ENCODE peak calls at places on chromosomes 7 and 10, in eight cellular contexts. A, R, D, L, Q, O, I and X are unnamed samples.

GRCh38 chr10:115945696-115946445 is 327.1 kb downstream of the GFRA1 start:
- DNase-seq in L (no peak), R (no peak), I (no peak), O (no peak), A (no peak), Q (no peak), D (no peak), X (no peak)

GRCh38 chr10:92131271-92131820 is 159.5 kb downstream of the CPEB3 start:
- DNase-seq in A (no peak), R (no peak), O (no peak), L (no peak), I (no peak), D (no peak), Q (no peak), X (no peak)

GRCh38 chr7:35831208-35831607 is 30.4 kb downstream of the SEPTIN7 start:
- DNase-seq in I (no peak), O (no peak), A (peak; percentile 9), D (no peak), Q (no peak), R (no peak), L (no peak), X (no peak)

GRCh38 chr10:74932648-74933047 is 106.2 kb downstream of the KAT6B start:
- DNase-seq in R (no peak), O (no peak), L (peak; percentile 70), D (peak; percentile 64), A (no peak), I (no peak), Q (peak; percentile 80), X (peak; percentile 77)

GRCh38 chr10:104331208-104331838 is 6.9 kb downstream of the ITPRIP start:
- DNase-seq in O (no peak), D (no peak), L (peak; percentile 64), A (peak; percentile 34), R (no peak), Q (peak; percentile 76), I (peak; percentile 67), X (no peak)

GRCh38 chr10:124648131-124648475 is 96.1 kb downstream of the FAM53B start:
- DNase-seq in Q (no peak), D (no peak), A (no peak), O (no peak), R (no peak), I (no peak), L (no peak), X (no peak)

GRCh38 chr7:2260820-2261219 is 18.8 kb downstream of the NUDT1 start:
- DNase-seq in I (peak; percentile 88), D (no peak), O (no peak), A (no peak), L (no peak), R (no peak), Q (peak; percentile 28), X (no peak)

GRCh38 chr7:92586403-92586802 is 3.8 kb downstream of the FAM133B start:
- DNase-seq in I (no peak), D (no peak), L (no peak), O (no peak), Q (no peak), A (no peak), R (no peak), X (no peak)

GRCh38 chr7:117750612-117751563 is 122.4 kb downstream of the CTTNBP2 start:
- DNase-seq in I (no peak), Q (no peak), L (no peak), D (no peak), O (no peak), A (peak; percentile 58), R (no peak), X (no peak)

GRCh38 chr7:99123571-99124033 is 20.3 kb downstream of the SMURF1 start:
- DNase-seq in A (no peak), I (peak; percentile 40), D (peak; percentile 27), R (no peak), Q (no peak), O (no peak), L (no peak), X (no peak)

GRCh38 chr10:68560916-68561691 is 967 bp downstream of the TET1 start:
- DNase-seq in A (peak; percentile 69), D (peak; percentile 24), R (no peak), L (peak; percentile 6), I (no peak), Q (peak; percentile 32), O (no peak), X (peak; percentile 16)

GRCh38 chr7:28840515-28841125 is 117.5 kb downstream of the TRIL start:
- DNase-seq in A (no peak), R (no peak), D (no peak), I (no peak), Q (no peak), O (no peak), L (no peak), X (no peak)

GRCh38 chr10:32139223-32140073 is 83.2 kb upstream of the KIF5B start:
- DNase-seq in R (peak; percentile 27), A (peak; percentile 57), Q (peak; percentile 88), L (peak; percentile 86), D (peak; percentile 85), O (peak; percentile 89), I (peak; percentile 94), X (peak; percentile 95)

GRCh38 chr7:134907000-134907399 is 79.3 kb upstream of the AGBL3 start:
- DNase-seq in A (no peak), L (no peak), O (no peak), Q (no peak), I (no peak), D (no peak), R (no peak), X (no peak)

GRCh38 chr10:76336213-76336963 is 905.0 kb downstream of the LRMDA start:
- DNase-seq in Q (peak; percentile 30), D (no peak), I (no peak), R (no peak), A (no peak), O (peak; percentile 62), L (peak; percentile 70), X (no peak)

GRCh38 chr7:94049615-94050014 is 45.5 kb upstream of the BET1 start:
- DNase-seq in L (no peak), I (no peak), R (no peak), D (no peak), Q (no peak), O (no peak), A (no peak), X (no peak)

GRCh38 chr10:73762915-73763314 is 18.7 kb downstream of the SEC24C start:
- DNase-seq in D (no peak), Q (no peak), I (peak; percentile 80), A (no peak), O (no peak), L (no peak), R (no peak), X (no peak)

GRCh38 chr10:37314350-37314749 is 189.0 kb downstream of the ANKRD30A start:
- DNase-seq in A (no peak), L (no peak), Q (no peak), O (no peak), R (no peak), I (peak; percentile 27), D (no peak), X (no peak)

GRCh38 chr10:120552262-120552661 is 95.2 kb downstream of the PLPP4 start:
- DNase-seq in Q (no peak), A (no peak), O (no peak), R (no peak), I (no peak), D (no peak), L (no peak), X (no peak)

GRCh38 chr10:69022611-69023010 is 34.0 kb downstream of the KIFBP start:
- DNase-seq in I (no peak), A (no peak), D (no peak), R (no peak), L (no peak), O (no peak), Q (no peak), X (no peak)

GRCh38 chr10:102342462-102342861 is 53.0 kb upstream of the NFKB2 start:
- DNase-seq in R (no peak), A (peak; percentile 79), D (no peak), Q (no peak), I (peak; percentile 49), O (no peak), L (no peak), X (no peak)

DNA sequence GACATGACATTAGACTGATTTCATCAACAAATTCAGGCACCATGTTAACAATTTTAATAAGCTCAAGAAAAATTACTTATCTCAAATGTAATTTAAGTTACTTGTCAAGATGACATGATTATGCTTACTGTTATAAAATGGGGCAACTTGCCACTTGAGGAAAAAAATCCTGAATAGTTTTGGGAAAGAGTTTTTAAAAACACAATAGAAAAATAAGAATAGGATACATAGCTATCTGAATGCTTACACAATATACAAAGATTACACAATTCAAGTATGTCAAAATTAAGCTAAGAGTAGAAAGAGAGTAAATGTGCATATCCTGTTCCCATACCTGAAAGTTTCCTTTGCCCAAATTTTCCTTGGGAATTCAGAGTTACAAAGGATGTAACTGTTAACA is 85.4 kb downstream of the RNF32 start:
- DNase-seq in A (no peak), R (no peak), O (no peak), I (no peak), D (no peak), L (no peak), Q (no peak), X (no peak)
- H3K27ac ChIP-seq in A (peak overlapping the region; percentile 86), R (no peak overlapping the region), O (no peak overlapping the region), I (no peak overlapping the region), D (no peak overlapping the region), L (no peak overlapping the region), Q (no peak overlapping the region), X (no peak overlapping the region)

DNA sequence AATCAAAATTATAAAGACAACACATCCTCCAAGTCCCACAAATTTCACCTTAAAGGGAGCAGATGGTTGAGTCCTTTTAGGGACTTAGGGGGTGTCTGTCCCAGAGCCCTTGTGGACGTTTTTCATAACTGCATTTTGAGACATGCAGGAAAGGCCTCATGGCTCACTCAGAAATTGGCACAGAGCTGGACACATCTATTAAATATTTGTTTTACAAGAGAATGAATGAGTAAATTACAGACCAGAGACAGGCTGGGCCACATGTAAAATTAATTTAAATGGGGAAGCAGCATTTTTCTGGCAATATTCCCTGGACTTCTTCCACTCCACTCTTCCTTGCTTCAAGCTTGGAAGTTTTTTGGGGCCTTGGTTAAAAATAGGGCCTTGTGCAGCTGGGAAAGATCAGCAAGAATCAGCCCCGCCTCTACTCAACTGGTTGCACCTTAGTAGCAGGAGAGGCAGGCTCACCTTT is 20.0 kb downstream of the LAMB1 start:
- DNase-seq in L (peak; percentile 46), D (no peak), Q (no peak), A (no peak), R (no peak), O (no peak), I (no peak), X (no peak)
- TF ChIP-seq CTCF in L (no peak), D (no peak), Q (no peak), A (peak; percentile 29), R (no peak), O (no peak), I (peak; percentile 11), X (peak; percentile 34)

DNA sequence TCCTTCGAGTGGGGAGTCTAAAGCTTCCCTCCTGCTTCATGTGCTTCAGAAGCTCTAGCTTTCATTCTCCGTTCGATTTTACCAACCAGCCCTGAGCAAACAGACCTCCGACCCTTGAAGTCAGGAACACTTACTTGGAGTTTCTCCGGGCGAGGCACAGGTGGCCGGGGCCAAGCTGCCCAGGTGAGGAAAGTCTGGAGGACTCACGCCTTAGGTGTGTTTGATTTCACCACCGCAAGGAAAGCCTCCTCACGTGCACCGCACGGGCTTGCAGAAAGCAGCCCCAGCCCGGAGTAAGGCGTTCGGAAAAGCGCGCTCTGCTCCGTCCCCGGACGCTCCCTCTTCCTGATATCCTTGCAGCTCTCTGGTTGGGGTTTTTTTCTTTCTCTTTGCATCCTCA is 30.1 kb upstream of the CNPY1 start:
- DNase-seq in R (no peak), I (no peak), O (no peak), A (no peak), D (no peak), L (no peak), Q (no peak), X (no peak)
- H3K4me3 ChIP-seq in R (no peak overlapping the region), I (no peak overlapping the region), O (peak overlapping the region; percentile 24), A (no peak overlapping the region), D (no peak overlapping the region), L (no peak overlapping the region), Q (no peak overlapping the region), X (no peak overlapping the region)

GRCh38 chr7:22318376-22318775 is 38.6 kb downstream of the RAPGEF5 start:
- DNase-seq in Q (no peak), A (no peak), O (no peak), D (no peak), R (no peak), L (no peak), I (no peak), X (no peak)
- H3K27ac ChIP-seq in Q (no peak overlapping the region), A (no peak overlapping the region), O (no peak overlapping the region), D (no peak overlapping the region), R (no peak overlapping the region), L (no peak overlapping the region), I (no peak overlapping the region), X (no peak overlapping the region)